ENCODE peak calls at places on chromosomes 13 and 19, in seven cellular contexts. One of them, this sample, is unnamed. For H3K4me1 and H3K27me3, the result is how much of the 10 kb centered on the place peaks cover.

GRCh38 chr13:99949657-99950413 is 21.7 kb downstream of the ZIC5 start:
- DNase-seq in right cardiac atrium: no peak
- DNase-seq in tibial artery: peak
- DNase-seq in thoracic aorta: no peak
- DNase-seq in body of pancreas: no peak
- DNase-seq in uterus: no peak
- DNase-seq in cardiac muscle cell: no peak
- DNase-seq in this sample: no peak

GRCh38 chr13:77337159-77337558 is 10.3 kb upstream of the MYCBP2 start:
- DNase-seq in thoracic aorta: no peak
- DNase-seq in cardiac muscle cell: no peak
- DNase-seq in tibial artery: no peak
- DNase-seq in right cardiac atrium: no peak
- DNase-seq in uterus: no peak
- DNase-seq in body of pancreas: no peak
- DNase-seq in this sample: no peak

GRCh38 chr13:66994097-66994496 is 236.0 kb downstream of the PCDH9 start:
- DNase-seq in tibial artery: peak
- DNase-seq in uterus: no peak
- DNase-seq in cardiac muscle cell: peak
- DNase-seq in thoracic aorta: peak
- DNase-seq in right cardiac atrium: peak
- DNase-seq in body of pancreas: peak
- DNase-seq in this sample: peak

GRCh38 chr13:97430296-97430695 is 3.7 kb upstream of the RAP2A start:
- DNase-seq in tibial artery: no peak
- DNase-seq in thoracic aorta: no peak
- DNase-seq in cardiac muscle cell: no peak
- DNase-seq in body of pancreas: no peak
- DNase-seq in uterus: no peak
- DNase-seq in right cardiac atrium: no peak
- DNase-seq in this sample: no peak

GRCh38 chr13:33940898-33941297 is 122.9 kb downstream of the RFC3 start:
- DNase-seq in right cardiac atrium: no peak
- DNase-seq in body of pancreas: no peak
- DNase-seq in uterus: no peak
- DNase-seq in thoracic aorta: no peak
- DNase-seq in tibial artery: no peak
- DNase-seq in cardiac muscle cell: no peak
- DNase-seq in this sample: no peak

GRCh38 chr19:18339703-18340102 is 695 bp upstream of the PGPEP1 start:
- DNase-seq in uterus: no peak
- DNase-seq in right cardiac atrium: no peak
- DNase-seq in tibial artery: no peak
- DNase-seq in cardiac muscle cell: no peak
- DNase-seq in body of pancreas: no peak
- DNase-seq in thoracic aorta: no peak
- DNase-seq in this sample: no peak

GRCh38 chr19:41288898-41289505 is 21.0 kb upstream of the CCDC97 start:
- DNase-seq in uterus: no peak
- DNase-seq in cardiac muscle cell: no peak
- DNase-seq in body of pancreas: no peak
- DNase-seq in thoracic aorta: no peak
- DNase-seq in right cardiac atrium: no peak
- DNase-seq in tibial artery: no peak
- DNase-seq in this sample: no peak

GRCh38 chr19:55341191-55342043 is 1.7 kb downstream of the KMT5C start:
- DNase-seq in cardiac muscle cell: peak
- DNase-seq in right cardiac atrium: peak
- DNase-seq in uterus: peak
- DNase-seq in tibial artery: peak
- DNase-seq in body of pancreas: peak
- DNase-seq in thoracic aorta: no peak
- DNase-seq in this sample: peak

GRCh38 chr19:4878491-4878968 is 11.1 kb upstream of the PLIN3 start:
- DNase-seq in uterus: no peak
- DNase-seq in body of pancreas: no peak
- DNase-seq in tibial artery: no peak
- DNase-seq in right cardiac atrium: no peak
- DNase-seq in thoracic aorta: no peak
- DNase-seq in cardiac muscle cell: no peak
- DNase-seq in this sample: no peak

GRCh38 chr13:80475718-80476117 is 134.8 kb upstream of the SPRY2 start:
- DNase-seq in thoracic aorta: no peak
- DNase-seq in body of pancreas: no peak
- DNase-seq in right cardiac atrium: no peak
- DNase-seq in tibial artery: no peak
- DNase-seq in uterus: no peak
- DNase-seq in cardiac muscle cell: no peak
- DNase-seq in this sample: no peak

GRCh38 chr13:28719656-28720055 is 886 bp upstream of the SLC46A3 start:
- DNase-seq in right cardiac atrium: no peak
- DNase-seq in tibial artery: no peak
- DNase-seq in thoracic aorta: no peak
- DNase-seq in cardiac muscle cell: no peak
- DNase-seq in body of pancreas: no peak
- DNase-seq in uterus: no peak
- DNase-seq in this sample: no peak

GRCh38 chr19:16571689-16572331 is 405 bp downstream of the SLC35E1 start:
- DNase-seq in thoracic aorta: no peak
- DNase-seq in right cardiac atrium: no peak
- DNase-seq in uterus: no peak
- DNase-seq in tibial artery: no peak
- DNase-seq in cardiac muscle cell: no peak
- DNase-seq in body of pancreas: no peak
- DNase-seq in this sample: no peak

GRCh38 chr13:30720470-30720869 is 14.9 kb upstream of the ALOX5AP start:
- DNase-seq in thoracic aorta: no peak
- DNase-seq in right cardiac atrium: no peak
- DNase-seq in uterus: no peak
- DNase-seq in body of pancreas: no peak
- DNase-seq in cardiac muscle cell: no peak
- DNase-seq in tibial artery: no peak
- DNase-seq in this sample: no peak

GRCh38 chr13:50410921-50411712 is 395.9 kb downstream of the KCNRG start:
- DNase-seq in uterus: no peak
- DNase-seq in body of pancreas: no peak
- DNase-seq in thoracic aorta: peak
- DNase-seq in right cardiac atrium: peak
- DNase-seq in cardiac muscle cell: peak
- DNase-seq in tibial artery: no peak
- DNase-seq in this sample: peak

GRCh38 chr13:71867101-71867814 is at the start of gene DACH1:
- DNase-seq in tibial artery: no peak
- DNase-seq in thoracic aorta: no peak
- DNase-seq in body of pancreas: peak
- DNase-seq in right cardiac atrium: peak
- DNase-seq in uterus: peak
- DNase-seq in cardiac muscle cell: peak
- DNase-seq in this sample: peak

GRCh38 chr19:34669305-34669704 is 7.7 kb downstream of the SCGB2B2 start:
- DNase-seq in thoracic aorta: no peak
- DNase-seq in right cardiac atrium: no peak
- DNase-seq in body of pancreas: peak
- DNase-seq in cardiac muscle cell: no peak
- DNase-seq in tibial artery: no peak
- DNase-seq in uterus: no peak
- DNase-seq in this sample: no peak

GRCh38 chr13:112670864-112671263 is 19.0 kb upstream of the ATP11A start:
- DNase-seq in right cardiac atrium: no peak
- DNase-seq in uterus: peak
- DNase-seq in tibial artery: no peak
- DNase-seq in body of pancreas: no peak
- DNase-seq in cardiac muscle cell: no peak
- DNase-seq in thoracic aorta: no peak
- DNase-seq in this sample: no peak

GRCh38 chr13:99046851-99047250 is 69.0 kb upstream of the DOCK9 start:
- DNase-seq in tibial artery: no peak
- DNase-seq in right cardiac atrium: no peak
- DNase-seq in body of pancreas: no peak
- DNase-seq in uterus: no peak
- DNase-seq in cardiac muscle cell: no peak
- DNase-seq in thoracic aorta: no peak
- DNase-seq in this sample: no peak

GRCh38 chr19:39926170-39926755 is 8.2 kb downstream of the FCGBP start:
- DNase-seq in thoracic aorta: no peak
- DNase-seq in tibial artery: no peak
- DNase-seq in right cardiac atrium: no peak
- DNase-seq in uterus: no peak
- DNase-seq in body of pancreas: no peak
- DNase-seq in cardiac muscle cell: no peak
- DNase-seq in this sample: no peak

GRCh38 chr19:21604351-21604926 is 99.0 kb downstream of the ZNF429 start:
- DNase-seq in body of pancreas: no peak
- DNase-seq in cardiac muscle cell: peak
- DNase-seq in thoracic aorta: no peak
- DNase-seq in uterus: no peak
- DNase-seq in tibial artery: no peak
- DNase-seq in right cardiac atrium: no peak
- DNase-seq in this sample: no peak

DNA sequence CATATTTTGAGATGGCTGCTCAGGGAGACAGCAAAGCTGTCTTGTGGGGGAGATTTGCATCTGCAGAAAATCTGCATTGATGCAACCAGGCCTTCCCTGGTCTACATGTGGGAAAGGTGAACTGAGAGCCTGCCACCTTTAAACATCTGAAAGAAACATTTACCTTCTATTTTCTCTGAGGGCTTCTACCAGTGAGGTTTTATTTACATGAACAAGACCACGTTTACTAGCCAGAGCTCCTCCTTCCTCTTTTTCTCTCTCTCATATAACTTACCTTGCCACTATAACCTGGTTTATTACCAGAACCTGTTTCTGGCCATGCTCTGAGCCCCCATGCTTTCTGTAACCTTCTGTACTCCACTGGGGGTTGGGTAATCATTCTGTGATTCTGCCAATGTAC is 14.4 kb upstream of the RUBCNL start:
- DNase-seq in right cardiac atrium: no peak
- DNase-seq in body of pancreas: no peak
- DNase-seq in uterus: no peak
- DNase-seq in tibial artery: no peak
- DNase-seq in cardiac muscle cell: no peak
- DNase-seq in thoracic aorta: no peak
- DNase-seq in this sample: no peak
- H3K4me1 ChIP-seq in right cardiac atrium: under half
- H3K4me1 ChIP-seq in body of pancreas: under half
- H3K4me1 ChIP-seq in uterus: under half
- H3K4me1 ChIP-seq in tibial artery: under half
- H3K4me1 ChIP-seq in cardiac muscle cell: under half
- H3K4me1 ChIP-seq in thoracic aorta: under half
- H3K4me1 ChIP-seq in this sample: under half

DNA sequence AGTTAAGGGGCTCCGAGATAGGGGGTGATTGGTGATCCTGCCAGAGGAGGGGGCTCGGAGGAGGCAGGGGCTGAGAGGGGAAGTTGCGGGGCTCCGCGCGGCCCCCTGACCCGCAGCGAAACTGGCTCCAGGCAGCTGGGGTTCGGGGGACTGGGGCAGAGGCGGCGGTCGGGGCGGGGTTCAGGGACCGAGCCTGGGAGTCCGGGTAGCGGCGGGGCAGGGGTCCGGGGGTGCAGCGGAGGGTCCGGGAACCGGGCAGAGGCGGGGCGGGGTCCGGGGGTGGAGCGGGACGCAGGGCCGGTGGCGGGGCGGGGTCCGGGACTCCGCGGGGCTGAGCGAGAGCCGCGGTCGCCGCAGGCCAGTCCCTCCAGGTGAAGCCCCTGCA is 1.2 kb downstream of the MADCAM1 start:
- DNase-seq in body of pancreas: no peak
- DNase-seq in tibial artery: no peak
- DNase-seq in thoracic aorta: no peak
- DNase-seq in cardiac muscle cell: no peak
- DNase-seq in uterus: no peak
- DNase-seq in right cardiac atrium: no peak
- DNase-seq in this sample: no peak
- H3K27me3 ChIP-seq in body of pancreas: under half
- H3K27me3 ChIP-seq in tibial artery: under half
- H3K27me3 ChIP-seq in thoracic aorta: under half
- H3K27me3 ChIP-seq in cardiac muscle cell: under half
- H3K27me3 ChIP-seq in uterus: under half
- H3K27me3 ChIP-seq in right cardiac atrium: under half
- H3K27me3 ChIP-seq in this sample: under half

DNA sequence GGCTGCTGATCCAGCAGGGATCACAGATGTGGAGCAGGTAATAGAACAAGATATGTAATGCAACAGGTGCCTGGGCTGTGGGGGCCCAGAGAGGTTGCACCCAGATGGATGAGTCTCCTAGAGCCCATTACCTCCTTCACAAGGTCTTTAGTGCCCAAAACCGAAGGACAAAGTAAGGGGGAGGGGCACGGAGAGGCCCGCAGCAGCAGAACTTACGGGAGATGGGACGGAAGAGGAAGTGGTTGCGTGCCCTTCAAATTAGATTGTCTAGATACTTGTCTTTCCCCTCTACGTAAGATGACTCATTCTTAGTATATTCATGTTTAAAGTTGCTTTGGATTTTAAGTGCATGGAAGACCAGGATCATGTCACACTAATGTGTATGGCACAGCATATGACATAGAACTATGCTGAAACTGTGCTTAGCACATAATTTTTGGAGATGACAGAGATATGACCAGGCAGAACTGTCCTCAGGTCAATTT is 5.7 kb upstream of the MRPS31 start:
- DNase-seq in thoracic aorta: no peak
- DNase-seq in uterus: no peak
- DNase-seq in body of pancreas: no peak
- DNase-seq in tibial artery: no peak
- DNase-seq in right cardiac atrium: no peak
- DNase-seq in cardiac muscle cell: no peak
- DNase-seq in this sample: peak
- H3K27ac ChIP-seq in thoracic aorta: no peak
- H3K27ac ChIP-seq in uterus: no peak
- H3K27ac ChIP-seq in body of pancreas: no peak
- H3K27ac ChIP-seq in tibial artery: no peak
- H3K27ac ChIP-seq in right cardiac atrium: no peak
- H3K27ac ChIP-seq in cardiac muscle cell: no peak
- H3K27ac ChIP-seq in this sample: peak

DNA sequence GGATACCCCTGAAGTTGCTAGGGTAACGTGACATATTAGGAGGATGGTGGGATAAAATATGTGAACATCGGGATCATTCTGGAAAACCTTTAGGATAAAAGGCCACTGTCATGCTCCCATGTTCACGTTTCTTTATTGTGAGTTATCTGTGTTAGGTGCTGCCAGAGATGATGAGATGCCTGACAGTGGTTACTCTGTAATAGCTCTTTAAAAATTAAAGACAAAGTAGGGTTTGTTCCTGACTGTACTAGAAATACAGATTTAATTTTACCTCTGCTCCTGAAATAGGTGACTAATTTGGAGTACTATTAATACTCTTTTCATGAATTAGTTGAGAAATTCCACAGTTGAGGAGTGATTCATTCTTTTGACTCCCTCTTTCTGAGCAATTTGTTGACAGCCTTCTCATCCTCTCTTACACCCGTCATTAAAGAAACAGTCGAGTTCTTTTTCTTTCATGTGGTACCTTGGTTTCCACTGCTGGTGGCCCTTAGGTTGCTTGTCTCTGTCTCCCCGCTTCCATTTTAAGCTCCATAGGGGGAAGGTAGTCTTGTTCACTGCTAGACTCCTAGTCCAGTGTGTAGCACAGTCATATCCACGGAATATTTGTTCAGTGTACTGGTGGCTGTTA is 28.4 kb downstream of the SAE1 start:
- DNase-seq in right cardiac atrium: no peak
- DNase-seq in thoracic aorta: no peak
- DNase-seq in cardiac muscle cell: no peak
- DNase-seq in tibial artery: no peak
- DNase-seq in body of pancreas: no peak
- DNase-seq in uterus: no peak
- DNase-seq in this sample: no peak
- H3K4me1 ChIP-seq in right cardiac atrium: under half
- H3K4me1 ChIP-seq in thoracic aorta: under half
- H3K4me1 ChIP-seq in cardiac muscle cell: under half
- H3K4me1 ChIP-seq in tibial artery: under half
- H3K4me1 ChIP-seq in body of pancreas: under half
- H3K4me1 ChIP-seq in uterus: under half
- H3K4me1 ChIP-seq in this sample: under half

GRCh38 chr19:51529301-51529700 is 2.2 kb downstream of the SIGLEC6 start:
- DNase-seq in right cardiac atrium: no peak
- DNase-seq in cardiac muscle cell: no peak
- DNase-seq in body of pancreas: no peak
- DNase-seq in uterus: no peak
- DNase-seq in tibial artery: no peak
- DNase-seq in thoracic aorta: no peak
- DNase-seq in this sample: no peak
- H3K27me3 ChIP-seq in right cardiac atrium: under half
- H3K27me3 ChIP-seq in cardiac muscle cell: under half
- H3K27me3 ChIP-seq in body of pancreas: under half
- H3K27me3 ChIP-seq in uterus: under half
- H3K27me3 ChIP-seq in tibial artery: under half
- H3K27me3 ChIP-seq in thoracic aorta: under half
- H3K27me3 ChIP-seq in this sample: under half